ENCODE peak calls at places on chromosome 9, in seven cellular contexts. One of them, this sample, is unnamed.
A peak's percentile ranks its signal among the peaks of the same experiment; 100 is the strongest.

GRCh38 chr9:82490019-82490499 is 501.5 kb downstream of the SPATA31D1 start:
- DNase-seq in uterus: no peak
- DNase-seq in CD8-positive, alpha-beta T cell: no peak
- DNase-seq in CD4-positive, alpha-beta T cell: no peak
- DNase-seq in stomach: no peak
- DNase-seq in lung: no peak
- DNase-seq in fibroblast of lung: peak; percentile 89
- DNase-seq in this sample: peak; percentile 24

GRCh38 chr9:111815200-111816070 is 20.7 kb upstream of the SHOC1 start:
- DNase-seq in uterus: no peak
- DNase-seq in CD8-positive, alpha-beta T cell: no peak
- DNase-seq in CD4-positive, alpha-beta T cell: no peak
- DNase-seq in stomach: no peak
- DNase-seq in lung: no peak
- DNase-seq in fibroblast of lung: peak; percentile 7
- DNase-seq in this sample: peak; percentile 43

GRCh38 chr9:123517512-123517911 is 161.5 kb downstream of the CRB2 start:
- DNase-seq in uterus: no peak
- DNase-seq in CD8-positive, alpha-beta T cell: no peak
- DNase-seq in CD4-positive, alpha-beta T cell: no peak
- DNase-seq in stomach: no peak
- DNase-seq in lung: no peak
- DNase-seq in fibroblast of lung: no peak
- DNase-seq in this sample: no peak

GRCh38 chr9:2032234-2032633 is 17.1 kb downstream of the SMARCA2 start:
- DNase-seq in uterus: no peak
- DNase-seq in CD8-positive, alpha-beta T cell: no peak
- DNase-seq in CD4-positive, alpha-beta T cell: no peak
- DNase-seq in stomach: no peak
- DNase-seq in lung: no peak
- DNase-seq in fibroblast of lung: no peak
- DNase-seq in this sample: no peak

GRCh38 chr9:78707080-78707479 is 410.2 kb downstream of the PSAT1 start:
- DNase-seq in uterus: no peak
- DNase-seq in CD8-positive, alpha-beta T cell: no peak
- DNase-seq in CD4-positive, alpha-beta T cell: no peak
- DNase-seq in stomach: no peak
- DNase-seq in lung: no peak
- DNase-seq in fibroblast of lung: no peak
- DNase-seq in this sample: no peak

GRCh38 chr9:86351897-86352296 is 2.3 kb downstream of the TUT7 start:
- DNase-seq in uterus: no peak
- DNase-seq in CD8-positive, alpha-beta T cell: no peak
- DNase-seq in CD4-positive, alpha-beta T cell: no peak
- DNase-seq in stomach: no peak
- DNase-seq in lung: no peak
- DNase-seq in fibroblast of lung: no peak
- DNase-seq in this sample: no peak

GRCh38 chr9:92949266-92949982 is 2.1 kb downstream of the FGD3 start:
- DNase-seq in uterus: no peak
- DNase-seq in CD8-positive, alpha-beta T cell: no peak
- DNase-seq in CD4-positive, alpha-beta T cell: no peak
- DNase-seq in stomach: no peak
- DNase-seq in lung: no peak
- DNase-seq in fibroblast of lung: no peak
- DNase-seq in this sample: no peak

GRCh38 chr9:114914139-114914538 is 16.3 kb downstream of the TNFSF8 start:
- DNase-seq in uterus: no peak
- DNase-seq in CD8-positive, alpha-beta T cell: no peak
- DNase-seq in CD4-positive, alpha-beta T cell: no peak
- DNase-seq in stomach: no peak
- DNase-seq in lung: no peak
- DNase-seq in fibroblast of lung: no peak
- DNase-seq in this sample: no peak

GRCh38 chr9:98432134-98432533 is 176.7 kb upstream of the TBC1D2 start:
- DNase-seq in uterus: no peak
- DNase-seq in CD8-positive, alpha-beta T cell: no peak
- DNase-seq in CD4-positive, alpha-beta T cell: no peak
- DNase-seq in stomach: no peak
- DNase-seq in lung: no peak
- DNase-seq in fibroblast of lung: no peak
- DNase-seq in this sample: no peak

GRCh38 chr9:39588056-39588814 is 232.8 kb downstream of the SPATA31A1 start:
- DNase-seq in uterus: no peak
- DNase-seq in CD8-positive, alpha-beta T cell: no peak
- DNase-seq in CD4-positive, alpha-beta T cell: no peak
- DNase-seq in stomach: no peak
- DNase-seq in lung: no peak
- DNase-seq in fibroblast of lung: no peak
- DNase-seq in this sample: no peak

GRCh38 chr9:76456202-76456926 is 2.6 kb upstream of the GCNT1 start:
- DNase-seq in uterus: no peak
- DNase-seq in CD8-positive, alpha-beta T cell: no peak
- DNase-seq in CD4-positive, alpha-beta T cell: peak; percentile 12
- DNase-seq in stomach: peak; percentile 86
- DNase-seq in lung: no peak
- DNase-seq in fibroblast of lung: peak; percentile 73
- DNase-seq in this sample: peak; percentile 7

GRCh38 chr9:99005651-99006050 is 61.9 kb downstream of the COL15A1 start:
- DNase-seq in uterus: no peak
- DNase-seq in CD8-positive, alpha-beta T cell: peak; percentile 40
- DNase-seq in CD4-positive, alpha-beta T cell: no peak
- DNase-seq in stomach: no peak
- DNase-seq in lung: no peak
- DNase-seq in fibroblast of lung: no peak
- DNase-seq in this sample: no peak

GRCh38 chr9:87640385-87640795 is 85.5 kb upstream of the CTSL start:
- DNase-seq in uterus: no peak
- DNase-seq in CD8-positive, alpha-beta T cell: no peak
- DNase-seq in CD4-positive, alpha-beta T cell: no peak
- DNase-seq in stomach: peak; percentile 81
- DNase-seq in lung: no peak
- DNase-seq in fibroblast of lung: peak; percentile 78
- DNase-seq in this sample: no peak

GRCh38 chr9:89874351-89875321 is 269.8 kb downstream of the GADD45G start:
- DNase-seq in uterus: peak; percentile 42
- DNase-seq in CD8-positive, alpha-beta T cell: peak; percentile 39
- DNase-seq in CD4-positive, alpha-beta T cell: no peak
- DNase-seq in stomach: peak; percentile 26
- DNase-seq in lung: no peak
- DNase-seq in fibroblast of lung: no peak
- DNase-seq in this sample: no peak

GRCh38 chr9:111866976-111867375 is 29.6 kb upstream of the UGCG start:
- DNase-seq in uterus: no peak
- DNase-seq in CD8-positive, alpha-beta T cell: no peak
- DNase-seq in CD4-positive, alpha-beta T cell: no peak
- DNase-seq in stomach: no peak
- DNase-seq in lung: no peak
- DNase-seq in fibroblast of lung: peak; percentile 86
- DNase-seq in this sample: peak; percentile 84

GRCh38 chr9:33210006-33210715 is 29.8 kb upstream of the SPINK4 start:
- DNase-seq in uterus: no peak
- DNase-seq in CD8-positive, alpha-beta T cell: no peak
- DNase-seq in CD4-positive, alpha-beta T cell: no peak
- DNase-seq in stomach: no peak
- DNase-seq in lung: no peak
- DNase-seq in fibroblast of lung: no peak
- DNase-seq in this sample: peak; percentile 17

GRCh38 chr9:137972988-137973470 is 95.4 kb downstream of the CACNA1B start:
- DNase-seq in uterus: no peak
- DNase-seq in CD8-positive, alpha-beta T cell: no peak
- DNase-seq in CD4-positive, alpha-beta T cell: no peak
- DNase-seq in stomach: no peak
- DNase-seq in lung: no peak
- DNase-seq in fibroblast of lung: no peak
- DNase-seq in this sample: no peak

DNA sequence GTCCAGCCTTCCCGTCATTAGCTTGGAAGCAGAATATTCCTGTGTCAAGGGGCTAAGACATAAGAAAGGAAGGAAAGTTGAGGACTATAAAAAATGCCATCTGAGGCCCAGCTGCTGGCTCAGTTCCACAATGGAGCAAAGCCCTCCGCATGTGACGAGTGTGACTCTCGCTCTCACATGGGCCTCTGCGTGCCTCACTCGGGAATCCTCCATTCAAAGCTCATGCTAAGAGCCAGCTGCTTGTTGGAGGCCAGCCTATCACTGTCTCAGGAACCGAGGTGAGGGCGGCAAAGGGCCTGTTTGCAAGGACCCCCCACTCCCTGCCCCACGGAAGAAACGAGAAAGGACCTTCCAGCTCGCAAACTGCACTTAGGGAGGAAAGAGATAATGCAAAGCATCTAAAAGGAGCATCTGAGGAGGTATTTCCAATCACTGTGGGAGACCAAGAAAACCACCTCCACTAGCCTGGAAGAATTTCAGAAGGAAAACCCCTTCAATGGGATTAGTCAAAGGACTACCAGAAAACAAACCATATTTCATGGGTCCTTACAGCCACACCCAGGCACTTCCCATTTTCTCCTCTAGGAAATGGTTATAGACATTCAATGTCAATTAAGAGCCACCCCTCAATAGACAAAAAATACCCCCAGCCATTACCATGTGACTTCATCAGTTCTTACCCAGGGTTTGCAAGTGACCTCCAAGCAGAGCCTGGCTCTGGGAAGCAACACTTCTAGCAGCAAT is 95.3 kb downstream of the PRRT1B start:
- DNase-seq in uterus: no peak
- DNase-seq in CD8-positive, alpha-beta T cell: no peak
- DNase-seq in CD4-positive, alpha-beta T cell: no peak
- DNase-seq in stomach: no peak
- DNase-seq in lung: no peak
- DNase-seq in fibroblast of lung: peak; percentile 58
- DNase-seq in this sample: no peak
- TF ChIP-seq CTCF in uterus: no peak
- TF ChIP-seq CTCF in CD8-positive, alpha-beta T cell: no peak
- TF ChIP-seq CTCF in CD4-positive, alpha-beta T cell: no peak
- TF ChIP-seq CTCF in stomach: no peak
- TF ChIP-seq CTCF in lung: no peak
- TF ChIP-seq CTCF in fibroblast of lung: no peak
- TF ChIP-seq CTCF in this sample: no peak

GRCh38 chr9:130858734-130859705 is 24.0 kb downstream of the ABL1 start:
- DNase-seq in uterus: no peak
- DNase-seq in CD8-positive, alpha-beta T cell: no peak
- DNase-seq in CD4-positive, alpha-beta T cell: no peak
- DNase-seq in stomach: no peak
- DNase-seq in lung: no peak
- DNase-seq in fibroblast of lung: no peak
- DNase-seq in this sample: no peak
- H3K27ac ChIP-seq in uterus: peak overlapping the region; percentile 79
- H3K27ac ChIP-seq in CD8-positive, alpha-beta T cell: no peak overlapping the region
- H3K27ac ChIP-seq in CD4-positive, alpha-beta T cell: no peak overlapping the region
- H3K27ac ChIP-seq in stomach: peak overlapping the region; percentile 85
- H3K27ac ChIP-seq in lung: no peak overlapping the region
- H3K27ac ChIP-seq in fibroblast of lung: peak overlapping the region; percentile 94
- H3K27ac ChIP-seq in this sample: no peak overlapping the region

DNA sequence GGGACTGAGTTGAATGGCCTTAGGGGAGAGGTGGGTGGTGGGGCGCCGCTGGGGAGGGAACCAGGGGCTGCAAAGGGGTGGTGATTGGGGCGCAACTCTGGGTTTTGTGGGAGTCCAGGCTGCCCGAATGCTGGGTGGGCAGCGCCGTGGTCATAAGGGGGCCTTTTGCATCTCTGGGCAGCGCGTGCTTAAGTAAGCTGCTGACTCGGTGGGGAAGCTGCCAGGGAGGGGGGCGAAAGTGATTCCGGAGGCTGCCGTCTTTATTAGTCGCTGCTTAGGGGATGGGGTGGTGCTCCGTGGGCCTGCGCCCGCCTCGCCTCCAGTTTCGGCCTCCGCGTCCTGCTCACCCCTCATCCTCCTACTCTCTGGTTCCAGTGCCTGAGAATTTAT is 542 bp downstream of the PTPA start:
- DNase-seq in uterus: no peak
- DNase-seq in CD8-positive, alpha-beta T cell: peak; percentile 52
- DNase-seq in CD4-positive, alpha-beta T cell: no peak
- DNase-seq in stomach: peak; percentile 47
- DNase-seq in lung: peak; percentile 47
- DNase-seq in fibroblast of lung: peak; percentile 56
- DNase-seq in this sample: peak; percentile 39
- TF ChIP-seq CTCF in uterus: no peak
- TF ChIP-seq CTCF in CD8-positive, alpha-beta T cell: no peak
- TF ChIP-seq CTCF in CD4-positive, alpha-beta T cell: no peak
- TF ChIP-seq CTCF in stomach: no peak
- TF ChIP-seq CTCF in lung: no peak
- TF ChIP-seq CTCF in fibroblast of lung: no peak
- TF ChIP-seq CTCF in this sample: no peak

GRCh38 chr9:135716045-135716444 is 14.1 kb downstream of the KCNT1 start:
- DNase-seq in uterus: no peak
- DNase-seq in CD8-positive, alpha-beta T cell: no peak
- DNase-seq in CD4-positive, alpha-beta T cell: no peak
- DNase-seq in stomach: no peak
- DNase-seq in lung: no peak
- DNase-seq in fibroblast of lung: no peak
- DNase-seq in this sample: no peak

GRCh38 chr9:135719472-135719871 is 17.5 kb downstream of the KCNT1 start:
- DNase-seq in uterus: no peak
- DNase-seq in CD8-positive, alpha-beta T cell: no peak
- DNase-seq in CD4-positive, alpha-beta T cell: no peak
- DNase-seq in stomach: no peak
- DNase-seq in lung: no peak
- DNase-seq in fibroblast of lung: no peak
- DNase-seq in this sample: no peak

GRCh38 chr9:135715056-135715595 is 13.1 kb downstream of the KCNT1 start:
- DNase-seq in uterus: no peak
- DNase-seq in CD8-positive, alpha-beta T cell: no peak
- DNase-seq in CD4-positive, alpha-beta T cell: no peak
- DNase-seq in stomach: no peak
- DNase-seq in lung: no peak
- DNase-seq in fibroblast of lung: no peak
- DNase-seq in this sample: no peak

GRCh38 chr9:135718616-135719015 is 16.6 kb downstream of the KCNT1 start:
- DNase-seq in uterus: no peak
- DNase-seq in CD8-positive, alpha-beta T cell: no peak
- DNase-seq in CD4-positive, alpha-beta T cell: no peak
- DNase-seq in stomach: no peak
- DNase-seq in lung: no peak
- DNase-seq in fibroblast of lung: peak; percentile 42
- DNase-seq in this sample: peak; percentile 43

DNA sequence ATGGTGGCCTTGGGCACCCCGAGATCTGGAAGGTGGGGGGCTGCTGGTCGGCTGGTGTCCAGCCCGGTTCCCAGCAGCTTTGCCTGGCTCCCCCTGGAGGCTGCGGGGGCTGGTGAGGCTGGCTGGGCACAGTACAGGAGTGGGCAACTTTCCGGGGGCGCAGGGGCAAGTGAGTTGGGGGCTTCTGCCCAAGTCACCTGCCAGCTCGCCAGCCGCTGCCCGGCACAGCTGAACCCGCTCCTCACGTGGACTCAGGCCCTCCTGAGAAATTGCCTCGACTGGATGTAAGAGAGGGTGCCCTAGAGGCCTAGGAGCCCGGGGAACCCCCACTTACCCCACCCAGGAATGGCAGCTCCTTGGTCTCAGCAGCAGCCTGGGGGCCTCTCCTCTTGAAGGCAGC is 15.4 kb downstream of the KCNT1 start:
- DNase-seq in uterus: no peak
- DNase-seq in CD8-positive, alpha-beta T cell: no peak
- DNase-seq in CD4-positive, alpha-beta T cell: no peak
- DNase-seq in stomach: no peak
- DNase-seq in lung: no peak
- DNase-seq in fibroblast of lung: no peak
- DNase-seq in this sample: no peak
- H3K27ac ChIP-seq in uterus: no peak overlapping the region
- H3K27ac ChIP-seq in CD8-positive, alpha-beta T cell: no peak overlapping the region
- H3K27ac ChIP-seq in CD4-positive, alpha-beta T cell: no peak overlapping the region
- H3K27ac ChIP-seq in stomach: no peak overlapping the region
- H3K27ac ChIP-seq in lung: no peak overlapping the region
- H3K27ac ChIP-seq in fibroblast of lung: no peak overlapping the region
- H3K27ac ChIP-seq in this sample: no peak overlapping the region